ENCODE peak calls at places on chromosomes 4 and X, in four cellular contexts. L is stomach, I is body of pancreas, V is gastrocnemius medialis. H is an unnamed sample.
A peak's percentile ranks its signal among the peaks of the same experiment; 100 is the strongest.

GRCh38 chr4:128364565-128364964 is 77.0 kb upstream of the PGRMC2 start:
- DNase-seq in L (no peak), I (no peak), V (no peak), H (no peak)

GRCh38 chr4:73853246-73853704 is at the start of gene PF4V1:
- DNase-seq in L (peak; percentile 50), I (peak; percentile 32), V (no peak), H (peak; percentile 28)

GRCh38 chr4:123396294-123397275 is at the start of gene SPRY1:
- DNase-seq in L (peak; percentile 91), I (peak; percentile 96), V (peak; percentile 91), H (peak; percentile 91)

GRCh38 chr4:157291071-157291470 is 70.5 kb downstream of the GRIA2 start:
- DNase-seq in L (no peak), I (no peak), V (no peak), H (no peak)

GRCh38 chrX:11751261-11751660 is 6.8 kb upstream of the MSL3 start:
- DNase-seq in L (no peak), I (no peak), V (no peak), H (no peak)

GRCh38 chrX:30612250-30612655 is 34.7 kb upstream of the TASL start:
- DNase-seq in L (no peak), I (no peak), V (no peak), H (no peak)

GRCh38 chr4:149371021-149371420 is 444.6 kb downstream of the IQCM start:
- DNase-seq in L (no peak), I (no peak), V (no peak), H (no peak)

GRCh38 chr4:123856689-123857545 is 460.3 kb downstream of the SPRY1 start:
- DNase-seq in L (peak; percentile 36), I (peak; percentile 14), V (peak; percentile 31), H (peak; percentile 57)

GRCh38 chr4:82560853-82561744 is 689 bp downstream of the TMEM150C start:
- DNase-seq in L (no peak), I (peak; percentile 2), V (no peak), H (peak; percentile 10)

GRCh38 chr4:121642876-121643585 is 53.7 kb downstream of the ANXA5 start:
- DNase-seq in L (no peak), I (no peak), V (no peak), H (no peak)

GRCh38 chrX:68420559-68420958 is 12.7 kb downstream of the OPHN1 start:
- DNase-seq in L (no peak), I (no peak), V (no peak), H (no peak)

GRCh38 chrX:75547783-75548182 is 24.9 kb upstream of the ZDHHC15 start:
- DNase-seq in L (peak; percentile 57), I (peak; percentile 25), V (peak; percentile 13), H (peak; percentile 23)

GRCh38 chr4:151957163-151957562 is 196.4 kb upstream of the GATB start:
- DNase-seq in L (no peak), I (no peak), V (no peak), H (no peak)

GRCh38 chr4:86926428-86927086 is 8.3 kb upstream of the AFF1 start:
- DNase-seq in L (no peak), I (no peak), V (no peak), H (no peak)

GRCh38 chr4:113385500-113385899 is 336.0 kb downstream of the ANK2 start:
- DNase-seq in L (no peak), I (no peak), V (no peak), H (no peak)

GRCh38 chr4:53987761-53988171 is 76.6 kb downstream of the CHIC2 start:
- DNase-seq in L (no peak), I (no peak), V (no peak), H (no peak)

GRCh38 chrX:9538544-9539045 is 73.7 kb downstream of the TBL1X start:
- DNase-seq in L (no peak), I (peak; percentile 22), V (no peak), H (no peak)

GRCh38 chr4:70913947-70914445 is 11.8 kb downstream of the MOB1B start:
- DNase-seq in L (no peak), I (no peak), V (no peak), H (no peak)

GRCh38 chrX:87571965-87572364 is 54.4 kb downstream of the KLHL4 start:
- DNase-seq in L (no peak), I (no peak), V (no peak), H (no peak)

GRCh38 chr4:89496851-89497250 is 189.3 kb upstream of the GPRIN3 start:
- DNase-seq in L (no peak), I (no peak), V (no peak), H (no peak)

GRCh38 chr4:52483186-52483585 is 175.9 kb downstream of the USP46 start:
- DNase-seq in L (no peak), I (no peak), V (no peak), H (no peak)

GRCh38 chr4:129358571-129358970 is 262.6 kb downstream of the C4orf33 start:
- DNase-seq in L (no peak), I (no peak), V (no peak), H (no peak)

GRCh38 chr4:58113083-58113482 is 1002.9 kb upstream of the IGFBP7 start:
- DNase-seq in L (no peak), I (no peak), V (no peak), H (no peak)

GRCh38 chrX:17674611-17675010 is 62.7 kb upstream of the SCML1 start:
- DNase-seq in L (no peak), I (peak; percentile 9), V (no peak), H (no peak)

GRCh38 chr4:82388405-82388804 is 14.6 kb upstream of the HNRNPD start:
- DNase-seq in L (no peak), I (no peak), V (no peak), H (no peak)

GRCh38 chr4:155383541-155383940 is 6.8 kb upstream of the MAP9 start:
- DNase-seq in L (peak; percentile 65), I (peak; percentile 10), V (no peak), H (no peak)

GRCh38 chr4:147371661-147372060 is 109.2 kb upstream of the EDNRA start:
- DNase-seq in L (no peak), I (no peak), V (no peak), H (no peak)

GRCh38 chr4:89836897-89837384 is at the start of gene SNCA:
- DNase-seq in L (peak; percentile 46), I (peak; percentile 58), V (no peak), H (peak; percentile 60)

GRCh38 chrX:103791826-103792458 is 15.3 kb downstream of the PLP1 start:
- DNase-seq in L (no peak), I (no peak), V (no peak), H (no peak)

GRCh38 chr4:76246025-76246424 is 5.5 kb upstream of the FAM47E start:
- DNase-seq in L (no peak), I (no peak), V (no peak), H (no peak)
- TF ChIP-seq CTCF in L (no peak), I (peak; percentile 10), V (peak; percentile 27), H (peak; percentile 21)

GRCh38 chr4:55866290-55866907 is 13.0 kb downstream of the EXOC1 start:
- DNase-seq in L (no peak), I (no peak), V (no peak), H (no peak)

GRCh38 chr4:55865228-55865806 is 11.9 kb downstream of the EXOC1 start:
- DNase-seq in L (no peak), I (no peak), V (no peak), H (no peak)

GRCh38 chr4:55871299-55871800 is 17.9 kb downstream of the EXOC1 start:
- DNase-seq in L (no peak), I (no peak), V (no peak), H (no peak)

GRCh38 chr4:55866973-55867574 is 13.6 kb downstream of the EXOC1 start:
- DNase-seq in L (no peak), I (peak; percentile 52), V (peak; percentile 18), H (no peak)

DNA sequence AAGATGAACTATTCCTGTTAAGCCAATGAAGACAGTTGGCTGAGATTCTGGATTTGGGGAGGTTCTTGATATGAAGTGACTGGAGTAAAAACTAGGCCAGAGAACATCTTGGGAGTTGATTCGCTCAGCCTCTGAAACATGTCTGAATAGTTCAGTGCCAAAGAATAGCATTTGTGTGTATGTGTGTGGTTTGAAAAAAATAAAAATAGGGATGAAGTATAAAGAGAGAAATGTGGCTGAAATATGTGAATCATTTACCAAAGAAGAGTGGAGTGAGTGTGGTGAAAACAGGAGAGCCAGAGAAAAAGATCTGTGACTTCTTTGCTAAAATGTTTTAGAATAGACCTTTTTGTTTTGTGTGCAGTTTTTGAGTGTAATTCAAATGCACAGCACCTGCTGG is 15.2 kb downstream of the EXOC1 start:
- DNase-seq in L (no peak), I (no peak), V (no peak), H (no peak)
- H3K36me3 ChIP-seq in L (peaks cover 24% of the 10 kb centered on the region), I (peaks cover 16% of the 10 kb centered on the region), V (peaks cover 53% of the 10 kb centered on the region), H (peaks cover 70% of the 10 kb centered on the region)

DNA sequence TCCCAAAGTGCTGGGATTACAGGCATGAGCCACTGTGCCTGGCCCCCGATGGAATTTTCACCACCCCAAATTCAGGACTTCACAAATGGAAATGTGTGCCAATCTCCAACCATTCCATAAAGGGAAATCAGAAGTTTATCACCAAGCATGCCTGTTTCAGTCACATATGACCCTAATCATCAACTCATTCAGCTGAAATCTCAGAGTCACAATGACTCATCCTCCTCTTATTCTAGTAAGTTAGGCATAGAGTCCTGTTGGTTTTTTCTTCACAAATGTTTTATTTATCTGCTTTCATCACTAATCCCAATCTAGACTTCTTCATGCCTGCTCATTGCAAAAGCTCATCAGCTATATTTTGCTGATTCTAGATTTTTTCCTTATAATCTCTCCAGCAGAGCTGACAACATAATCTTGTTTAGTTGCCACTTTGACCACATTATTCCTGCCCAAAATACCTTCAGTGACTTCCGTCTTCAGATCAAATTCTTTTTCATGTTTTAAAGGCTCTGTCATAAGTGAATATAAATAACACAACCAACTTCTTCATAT is 83.3 kb downstream of the SLC7A11 start:
- DNase-seq in L (no peak), I (no peak), V (no peak), H (no peak)
- H3K4me1 ChIP-seq in L (no peaks in the 10 kb centered on the region), I (no peaks in the 10 kb centered on the region), V (no peaks in the 10 kb centered on the region), H (no peaks in the 10 kb centered on the region)

GRCh38 chr4:173866289-173866688 is 336.3 kb upstream of the HAND2 start:
- DNase-seq in L (no peak), I (no peak), V (no peak), H (no peak)
- TF ChIP-seq CTCF in L (no peak), I (no peak), V (no peak), H (no peak)

DNA sequence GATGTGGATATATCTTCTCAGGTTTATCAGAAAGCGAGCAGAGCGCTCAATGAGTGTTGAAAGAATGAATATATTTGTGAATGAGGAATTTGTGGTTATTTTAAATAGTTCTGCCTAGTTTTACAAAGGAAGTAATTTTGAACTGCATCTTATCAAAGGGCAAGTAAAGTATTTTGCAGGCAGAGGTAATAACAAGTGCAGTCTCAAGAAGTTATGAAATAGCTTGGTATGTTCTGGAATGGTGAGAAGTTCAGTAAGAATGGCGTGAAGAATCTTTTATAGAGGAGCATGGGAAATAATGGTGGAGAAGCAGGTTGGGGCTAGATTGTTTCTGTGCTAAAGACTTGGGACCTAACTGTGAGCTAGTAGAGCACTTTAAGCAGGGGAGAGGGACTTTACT is 10.9 kb downstream of the TMA16 start:
- DNase-seq in L (no peak), I (no peak), V (no peak), H (no peak)
- H3K36me3 ChIP-seq in L (no peaks in the 10 kb centered on the region), I (no peaks in the 10 kb centered on the region), V (peaks cover 11% of the 10 kb centered on the region), H (peaks cover 34% of the 10 kb centered on the region)

GRCh38 chr4:78644744-78645330 is 93.3 kb downstream of the ANXA3 start:
- DNase-seq in L (peak; percentile 63), I (peak; percentile 77), V (peak; percentile 59), H (peak; percentile 57)
- H3K4me1 ChIP-seq in L (peaks cover 11% of the 10 kb centered on the region), I (peaks cover 16% of the 10 kb centered on the region), V (peaks cover 8% of the 10 kb centered on the region), H (peaks cover 13% of the 10 kb centered on the region)

H was measured in psoas muscle.